ENCODE peak calls at places on chromosomes 4 and X, in four cellular contexts. F is anterior cingulate cortex, I is uterus, Z is glomerular endothelial cell. G is an unnamed sample.
A peak's percentile ranks its signal among the peaks of the same experiment; 100 is the strongest.

GRCh38 chr4:161364681-161365080 is 799.1 kb downstream of the FSTL5 start:
- DNase-seq in Z (no peak), I (no peak), F (no peak), G (no peak)

GRCh38 chr4:187547281-187547680 is 448.3 kb upstream of the ZFP42 start:
- DNase-seq in I (no peak), F (no peak), Z (no peak), G (no peak)

GRCh38 chrX:56726609-56727008 is 2.4 kb upstream of the NBDY start:
- DNase-seq in F (no peak), I (no peak), Z (no peak), G (peak; percentile 63)

GRCh38 chr4:41505161-41505653 is 32.8 kb upstream of the LIMCH1 start:
- DNase-seq in Z (no peak), F (no peak), I (no peak), G (peak; percentile 36)

GRCh38 chr4:13548059-13548983 is 4.0 kb upstream of the NKX3-2 start:
- DNase-seq in I (no peak), F (no peak), Z (no peak), G (no peak)

GRCh38 chr4:56653461-56654237 is 27.4 kb downstream of the HOPX start:
- DNase-seq in Z (no peak), I (no peak), F (no peak), G (no peak)

GRCh38 chr4:168797176-168797575 is 212.9 kb downstream of the CBR4 start:
- DNase-seq in Z (no peak), F (no peak), I (no peak), G (peak; percentile 74)

GRCh38 chrX:33725556-33726232 is 406.4 kb downstream of the FAM47A start:
- DNase-seq in Z (no peak), F (no peak), I (peak; percentile 35), G (no peak)

GRCh38 chr4:168587326-168588125 is 90.7 kb downstream of the PALLD start:
- DNase-seq in F (no peak), Z (no peak), I (peak; percentile 76), G (no peak)

GRCh38 chr4:2363056-2363719 is 55.3 kb downstream of the ZFYVE28 start:
- DNase-seq in F (no peak), I (no peak), Z (no peak), G (no peak)

GRCh38 chr4:77586953-77587383 is 18.7 kb upstream of the CXCL13 start:
- DNase-seq in F (no peak), Z (no peak), I (no peak), G (no peak)

GRCh38 chrX:96764864-96765263 is 80.2 kb downstream of the DIAPH2 start:
- DNase-seq in I (no peak), Z (no peak), F (no peak), G (no peak)

GRCh38 chr4:98203406-98204235 is 57.6 kb upstream of the RAP1GDS1 start:
- DNase-seq in I (no peak), Z (no peak), F (no peak), G (no peak)

GRCh38 chrX:28487818-28488217 is 99.4 kb upstream of the IL1RAPL1 start:
- DNase-seq in I (no peak), F (no peak), Z (no peak), G (no peak)

GRCh38 chr4:25308266-25308665 is 4.3 kb upstream of the ZCCHC4 start:
- DNase-seq in F (no peak), I (no peak), Z (no peak), G (no peak)

GRCh38 chrX:132090370-132091152 is 37.3 kb downstream of the FRMD7 start:
- DNase-seq in F (no peak), I (no peak), Z (no peak), G (no peak)

GRCh38 chrX:40663880-40664630 is 16.7 kb upstream of the CXorf38 start:
- DNase-seq in F (no peak), Z (no peak), I (no peak), G (peak; percentile 13)

GRCh38 chr4:26491449-26492170 is 1.3 kb upstream of the CCKAR start:
- DNase-seq in Z (no peak), I (no peak), F (no peak), G (no peak)

GRCh38 chrX:12137982-12138365 is 299 bp upstream of the FRMPD4 start:
- DNase-seq in Z (no peak), F (no peak), I (no peak), G (no peak)

GRCh38 chrX:70313503-70313902 is 23.6 kb downstream of the KIF4A start:
- DNase-seq in I (no peak), F (no peak), Z (no peak), G (no peak)

GRCh38 chr4:124111411-124111810 is 601.1 kb downstream of the ANKRD50 start:
- DNase-seq in I (no peak), F (no peak), Z (no peak), G (peak; percentile 19)

GRCh38 chr4:184617611-184618196 is 31.5 kb downstream of the CASP3 start:
- DNase-seq in I (no peak), F (no peak), Z (no peak), G (no peak)

GRCh38 chr4:134936014-134936413 is 734.4 kb upstream of the PABPC4L start:
- DNase-seq in F (no peak), Z (no peak), I (no peak), G (no peak)

GRCh38 chr4:65195666-65196065 is 474.6 kb downstream of the EPHA5 start:
- DNase-seq in I (no peak), Z (no peak), F (no peak), G (no peak)

GRCh38 chrX:49184294-49185061 is 1.7 kb downstream of the PRICKLE3 start:
- DNase-seq in Z (no peak), F (no peak), I (peak; percentile 97), G (no peak)

GRCh38 chr4:139972305-139972704 is 181.7 kb downstream of the MAML3 start:
- DNase-seq in I (no peak), Z (no peak), F (no peak), G (no peak)

G was measured in dermis microvascular lymphatic vessel endothelial cell.